ENCODE peak calls at places on chromosomes 6 and 20, in seven cellular contexts. F is SK-N-SH, T is tibial artery, J is ovary, E is epithelial cell of esophagus, W is astrocyte of the spinal cord, N is glutamatergic neuron. B is an unnamed sample.
A peak's percentile ranks its signal among the peaks of the same experiment; 100 is the strongest.

GRCh38 chr6:87965806-87966205 is 81.8 kb upstream of the SPACA1 start:
- DNase-seq in F (no peak), T (no peak), J (no peak), E (no peak), W (no peak), N (no peak), B (no peak)

GRCh38 chr6:66478705-66479104 is 771.7 kb upstream of the EYS start:
- DNase-seq in F (no peak), T (no peak), J (no peak), E (peak; percentile 6), W (no peak), N (no peak), B (no peak)

GRCh38 chr6:30325873-30326445 is 768 bp upstream of the TRIM39 start:
- DNase-seq in F (no peak), T (no peak), J (peak; percentile 43), E (peak; percentile 87), W (no peak), N (peak; percentile 42), B (no peak)

GRCh38 chr6:96775727-96776400 is 61.4 kb downstream of the GPR63 start:
- DNase-seq in F (no peak), T (no peak), J (no peak), E (no peak), W (no peak), N (no peak), B (no peak)

GRCh38 chr6:157813191-157813590 is 9.9 kb upstream of the SNX9 start:
- DNase-seq in F (no peak), T (peak; percentile 84), J (peak; percentile 50), E (no peak), W (peak; percentile 7), N (no peak), B (no peak)

GRCh38 chr20:3237958-3238615 is 903 bp downstream of the SLC4A11 start:
- DNase-seq in F (peak; percentile 57), T (no peak), J (no peak), E (no peak), W (no peak), N (peak; percentile 39), B (no peak)

GRCh38 chr6:39841923-39842322 is 49.7 kb downstream of the DAAM2 start:
- DNase-seq in F (no peak), T (no peak), J (no peak), E (no peak), W (no peak), N (no peak), B (no peak)

GRCh38 chr6:105587349-105588115 is 184.7 kb upstream of the PREP start:
- DNase-seq in F (no peak), T (no peak), J (no peak), E (peak; percentile 90), W (no peak), N (no peak), B (no peak)

GRCh38 chr20:4791121-4791520 is 69.4 kb downstream of the PRND start:
- DNase-seq in F (no peak), T (no peak), J (no peak), E (no peak), W (no peak), N (no peak), B (no peak)

GRCh38 chr20:37290158-37290810 is 829 bp downstream of the MANBAL start:
- DNase-seq in F (no peak), T (no peak), J (peak; percentile 13), E (no peak), W (no peak), N (no peak), B (no peak)

GRCh38 chr6:150208606-150209352 is 65.9 kb downstream of the PPP1R14C start:
- DNase-seq in F (no peak), T (no peak), J (no peak), E (peak; percentile 37), W (no peak), N (no peak), B (no peak)

GRCh38 chr6:77678048-77678447 is 25.2 kb downstream of the MEI4 start:
- DNase-seq in F (peak; percentile 13), T (no peak), J (no peak), E (no peak), W (no peak), N (peak; percentile 45), B (no peak)

DNA sequence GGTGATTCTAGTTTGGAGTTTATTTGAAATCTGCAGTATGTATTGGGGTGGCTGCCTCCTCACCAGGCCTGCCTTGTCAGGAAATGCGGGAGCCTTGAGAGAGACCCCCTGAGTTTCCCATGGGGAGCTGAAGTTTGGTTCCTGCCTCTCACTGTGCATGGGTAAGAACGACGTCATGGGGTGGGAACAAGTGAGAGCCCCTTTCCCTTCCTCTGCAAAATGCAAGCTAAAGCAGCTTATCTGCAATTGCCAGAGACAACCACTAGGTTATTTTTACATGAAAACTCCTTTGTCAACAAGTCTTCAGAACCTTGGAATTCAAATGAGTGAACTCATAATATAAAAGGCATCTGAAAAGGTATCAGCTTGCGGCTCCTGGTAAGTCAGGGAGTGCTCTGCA is 58.4 kb downstream of the TMEM170B start:
- DNase-seq in F (peak; percentile 20), T (no peak), J (no peak), E (no peak), W (peak; percentile 31), N (no peak), B (no peak)
- TF ChIP-seq CTCF in F (peak; percentile 50), T (no peak), J (no peak), E (peak; percentile 11), W (peak; percentile 37), N (peak; percentile 71), B (no peak)

GRCh38 chr20:41956316-41957050 is 338.3 kb upstream of the CHD6 start:
- DNase-seq in F (peak; percentile 31), T (no peak), J (no peak), E (no peak), W (no peak), N (peak; percentile 36), B (no peak)
- TF ChIP-seq CTCF in F (peak; percentile 13), T (no peak), J (no peak), E (no peak), W (peak; percentile 11), N (peak; percentile 58), B (no peak)

DNA sequence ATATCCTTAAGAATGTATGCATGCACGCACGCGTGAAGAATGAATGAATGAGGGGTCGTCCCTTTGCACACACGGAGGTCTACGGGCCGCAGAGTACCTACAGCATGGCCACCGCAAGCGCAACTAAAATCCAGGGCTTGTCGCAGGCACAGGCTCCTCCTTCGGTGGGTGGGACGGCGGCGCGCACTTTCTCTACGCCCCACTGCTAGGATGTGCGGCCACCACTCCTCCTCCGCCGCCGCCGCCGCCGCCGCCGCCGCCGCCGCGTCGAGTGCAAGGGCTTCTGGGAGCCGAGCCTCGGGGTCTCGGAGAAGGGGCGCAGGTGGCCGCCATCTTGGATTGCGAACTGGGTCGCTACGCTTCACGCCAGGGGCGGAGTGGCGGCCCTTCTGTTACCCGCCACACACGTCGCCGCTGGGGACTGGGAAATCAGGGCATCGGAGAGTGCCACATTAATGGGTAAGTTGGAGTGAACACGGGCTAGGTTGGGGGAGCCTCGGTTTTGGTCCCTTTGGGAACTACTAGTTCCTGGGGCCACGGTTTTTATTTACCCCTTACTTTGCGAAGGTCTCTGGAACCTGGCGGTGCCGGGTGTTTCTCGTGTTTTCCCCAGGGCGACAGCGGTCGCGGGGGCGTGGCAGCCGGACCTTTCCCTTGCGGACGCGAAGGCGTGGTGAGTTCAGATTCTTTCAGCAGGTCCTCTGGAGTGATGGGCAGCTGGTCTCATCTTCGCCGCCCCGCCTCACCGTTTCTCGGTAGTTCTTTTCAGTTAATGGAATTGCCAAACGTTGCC is at the start of gene KPNA5:
- DNase-seq in F (peak; percentile 93), T (peak; percentile 94), J (peak; percentile 87), E (peak; percentile 89), W (peak; percentile 94), N (peak; percentile 93), B (peak; percentile 59)
- TF ChIP-seq CTCF in F (no peak), T (no peak), J (no peak), E (no peak), W (no peak), N (no peak), B (no peak)

DNA sequence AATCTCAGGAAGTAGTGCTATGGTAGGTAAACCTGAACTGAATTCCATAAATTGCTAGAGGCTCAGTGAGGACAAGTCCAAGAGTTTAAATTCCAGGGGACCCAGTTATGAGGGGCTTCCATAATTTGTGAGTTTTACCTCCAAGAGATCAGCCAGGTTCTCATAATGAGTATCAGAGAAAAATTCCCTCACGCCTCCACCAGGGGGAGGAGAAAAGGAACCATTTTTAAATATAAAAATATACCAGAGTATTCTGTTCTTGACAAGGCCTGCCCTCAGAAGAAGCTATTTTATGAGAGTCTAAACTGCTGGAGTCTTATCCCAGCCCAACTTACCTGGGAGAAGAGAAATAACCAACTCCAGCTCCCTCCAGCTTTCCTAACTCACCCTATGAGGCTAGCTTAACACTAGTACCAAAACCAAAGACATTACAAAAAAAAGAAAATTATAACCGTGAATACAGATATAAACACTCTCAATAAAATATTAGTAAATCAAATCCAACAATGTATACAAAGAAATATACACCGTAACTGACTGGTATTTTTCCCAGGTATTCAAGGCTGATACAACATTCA is 158.7 kb downstream of the TFAP2A start:
- DNase-seq in F (peak; percentile 7), T (no peak), J (no peak), E (no peak), W (no peak), N (no peak), B (no peak)
- TF ChIP-seq CTCF in F (peak; percentile 68), T (no peak), J (no peak), E (peak; percentile 47), W (peak; percentile 41), N (peak; percentile 84), B (no peak)

DNA sequence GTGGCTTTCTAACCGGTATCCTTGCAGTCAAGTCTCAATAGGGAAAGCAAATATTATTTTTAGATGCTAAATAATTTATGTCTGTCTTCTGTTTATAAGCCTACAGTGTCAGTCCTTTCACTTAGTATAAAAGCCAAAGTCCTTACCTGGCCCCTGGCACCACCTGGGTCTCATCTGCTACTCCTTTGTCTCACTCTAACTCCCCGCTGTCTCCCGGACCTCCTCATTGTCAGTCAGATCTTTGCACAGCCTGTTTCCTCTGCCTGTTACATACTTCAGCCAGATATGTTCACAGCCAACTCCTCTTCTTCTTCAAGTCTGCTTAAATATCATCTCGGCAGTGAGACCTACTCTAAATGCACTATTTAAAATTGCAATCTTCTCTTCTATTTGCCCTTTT is 84.2 kb downstream of the THEMIS start:
- DNase-seq in F (no peak), T (no peak), J (no peak), E (no peak), W (no peak), N (no peak), B (no peak)
- TF ChIP-seq CTCF in F (no peak), T (no peak), J (no peak), E (no peak), W (no peak), N (no peak), B (no peak)

GRCh38 chr20:48451401-48451800 is 376.4 kb downstream of the PREX1 start:
- DNase-seq in F (no peak), T (no peak), J (no peak), E (no peak), W (no peak), N (no peak), B (no peak)
- TF ChIP-seq CTCF in F (no peak), T (no peak), J (no peak), E (no peak), W (no peak), N (no peak), B (no peak)

GRCh38 chr6:135251964-135252429 is 70.9 kb downstream of the MYB start:
- DNase-seq in F (no peak), T (no peak), J (no peak), E (no peak), W (peak; percentile 38), N (no peak), B (no peak)
- TF ChIP-seq CTCF in F (no peak), T (no peak), J (no peak), E (no peak), W (no peak), N (no peak), B (no peak)